ENCODE peak calls at places on chromosomes 3 and 15, in ten cellular contexts. U is SK-N-SH, A is GM12891, V is HepG2, X is H1, S is sigmoid colon, E is transverse colon, T is Panc1, Y is breast epithelium, L is GM23338. P is an unnamed sample.

GRCh38 chr3:32457971-32458471 is 44.6 kb downstream of the CMTM6 start:
- DNase-seq in U (no peak), A (no peak), V (no peak), X (no peak), S (no peak), E (no peak), T (no peak), Y (no peak), L (no peak), P (peak; percentile 71)

GRCh38 chr15:77409259-77410156 is 10.4 kb downstream of the PEAK1 start:
- DNase-seq in U (no peak), A (no peak), V (no peak), X (no peak), S (no peak), E (no peak), T (no peak), Y (no peak), L (no peak), P (no peak)

GRCh38 chr3:71006810-71007785 is 576.4 kb downstream of the FOXP1 start:
- DNase-seq in U (no peak), A (no peak), V (peak; percentile 20), X (peak; percentile 31), S (no peak), E (no peak), T (no peak), Y (no peak), L (peak; percentile 69), P (peak; percentile 75)

GRCh38 chr3:133943639-133944131 is 48.0 kb upstream of the RAB6B start:
- DNase-seq in U (no peak), A (no peak), V (no peak), X (no peak), S (peak; percentile 56), E (no peak), T (peak; percentile 54), Y (peak; percentile 79), L (no peak), P (peak; percentile 87)

GRCh38 chr15:67175643-67176071 is 78.8 kb downstream of the AAGAB start:
- DNase-seq in U (no peak), A (no peak), V (no peak), X (no peak), S (peak; percentile 83), E (peak; percentile 36), T (no peak), Y (no peak), L (no peak), P (peak; percentile 54)

GRCh38 chr15:74213858-74214284 is 11.3 kb upstream of the STRA6 start:
- DNase-seq in U (no peak), A (no peak), V (no peak), X (peak; percentile 59), S (no peak), E (no peak), T (no peak), Y (no peak), L (peak; percentile 79), P (no peak)

GRCh38 chr15:40787344-40787841 is 17.6 kb downstream of the C15orf62 start:
- DNase-seq in U (no peak), A (no peak), V (no peak), X (peak; percentile 64), S (peak; percentile 61), E (peak; percentile 85), T (no peak), Y (peak; percentile 93), L (peak; percentile 94), P (peak; percentile 71)

GRCh38 chr3:114377426-114377825 is 83.6 kb downstream of the TIGIT start:
- DNase-seq in U (no peak), A (no peak), V (no peak), X (no peak), S (no peak), E (no peak), T (no peak), Y (no peak), L (no peak), P (no peak)

GRCh38 chr15:68619303-68619698 is 40.5 kb downstream of the CORO2B start:
- DNase-seq in U (no peak), A (no peak), V (no peak), X (no peak), S (no peak), E (no peak), T (no peak), Y (no peak), L (no peak), P (no peak)

GRCh38 chr3:191329654-191330308 is 545 bp downstream of the UTS2B start:
- DNase-seq in U (no peak), A (peak; percentile 23), V (peak; percentile 29), X (no peak), S (peak; percentile 69), E (peak; percentile 69), T (no peak), Y (peak; percentile 26), L (peak; percentile 71), P (peak; percentile 73)

GRCh38 chr3:105154692-105155091 is 212.0 kb upstream of the ALCAM start:
- DNase-seq in U (no peak), A (no peak), V (no peak), X (no peak), S (no peak), E (no peak), T (no peak), Y (no peak), L (no peak), P (no peak)
- TF ChIP-seq POLR2AphosphoS5 in U (no peak), A (no peak), V (no peak), X (no peak), S (no peak), E (no peak), T (no peak), Y (no peak), L (no peak), P (no peak)

DNA sequence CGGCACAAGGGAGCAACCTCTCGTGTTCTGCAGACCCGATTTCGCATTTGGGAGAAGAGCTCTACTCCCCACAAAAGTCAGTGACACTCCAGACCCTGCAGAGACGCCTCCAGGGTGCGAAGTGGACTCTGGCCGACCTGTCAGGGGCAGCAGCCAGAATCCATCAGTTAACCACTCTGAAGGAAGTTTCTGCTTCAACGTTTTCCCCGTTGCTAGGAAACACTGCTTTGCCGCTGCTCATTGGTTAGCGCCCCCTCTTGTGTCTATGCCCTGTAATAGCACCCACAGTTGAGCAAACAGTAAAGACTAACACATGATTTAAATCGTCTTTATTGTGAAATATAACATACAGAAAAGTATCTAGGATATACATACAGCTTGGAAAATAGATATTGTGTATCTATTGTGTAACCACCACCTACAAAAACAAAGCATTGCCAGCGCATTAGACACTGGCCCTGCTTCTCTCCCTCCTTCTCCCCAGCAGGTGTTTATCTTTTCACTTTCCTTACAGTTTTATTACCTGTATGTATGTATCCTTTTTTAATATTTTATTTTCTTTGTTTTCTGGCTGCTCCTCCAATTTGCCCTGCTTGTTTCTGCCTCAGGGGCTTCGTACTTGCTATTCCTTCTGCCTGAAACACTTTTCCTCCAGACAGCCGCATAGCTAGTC is 38.9 kb downstream of the TMEM40 start:
- DNase-seq in U (peak; percentile 82), A (peak; percentile 55), V (peak; percentile 84), X (peak; percentile 27), S (peak; percentile 89), E (peak; percentile 78), T (peak; percentile 57), Y (peak; percentile 68), L (peak; percentile 94), P (peak; percentile 85)
- TF ChIP-seq POLR2AphosphoS5 in U (no peak), A (no peak), V (no peak), X (no peak), S (no peak), E (no peak), T (no peak), Y (no peak), L (no peak), P (no peak)

DNA sequence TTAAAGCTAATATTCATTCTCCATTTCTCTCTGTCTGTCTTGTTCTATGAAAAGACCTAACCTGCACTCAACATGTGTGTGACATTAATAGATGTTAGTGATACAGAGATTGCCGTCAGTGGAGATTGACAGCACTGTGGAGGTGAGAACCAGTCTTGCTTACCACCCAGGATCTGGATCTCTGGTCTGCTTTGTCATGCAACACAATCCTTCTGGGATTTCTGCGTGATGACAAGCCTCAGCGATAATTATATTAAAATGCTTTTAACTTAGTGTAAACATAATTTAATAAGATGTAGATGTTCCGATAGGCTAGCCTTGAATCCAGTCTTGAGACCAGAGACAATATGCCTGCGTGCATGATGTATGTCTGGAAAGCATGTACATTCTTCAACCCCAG is 262.0 kb upstream of the ZNF717 start:
- DNase-seq in U (peak; percentile 39), A (no peak), V (no peak), X (no peak), S (no peak), E (no peak), T (no peak), Y (no peak), L (no peak), P (no peak)
- TF ChIP-seq POLR2AphosphoS5 in U (no peak), A (no peak), V (no peak), X (no peak), S (no peak), E (no peak), T (no peak), Y (no peak), L (no peak), P (no peak)

GRCh38 chr3:65946438-65946837 is 92.3 kb downstream of the MAGI1 start:
- DNase-seq in U (no peak), A (no peak), V (no peak), X (no peak), S (no peak), E (no peak), T (no peak), Y (peak; percentile 72), L (no peak), P (peak; percentile 56)

GRCh38 chr3:65950340-65951326 is 88.1 kb downstream of the MAGI1 start:
- DNase-seq in U (no peak), A (no peak), V (no peak), X (peak; percentile 47), S (no peak), E (no peak), T (no peak), Y (no peak), L (peak; percentile 91), P (no peak)

GRCh38 chr3:65945953-65946352 is 92.8 kb downstream of the MAGI1 start:
- DNase-seq in U (no peak), A (no peak), V (no peak), X (no peak), S (no peak), E (no peak), T (no peak), Y (no peak), L (no peak), P (no peak)

GRCh38 chr3:65951836-65952505 is 86.7 kb downstream of the MAGI1 start:
- DNase-seq in U (no peak), A (no peak), V (peak; percentile 74), X (no peak), S (no peak), E (no peak), T (no peak), Y (no peak), L (no peak), P (peak; percentile 81)

DNA sequence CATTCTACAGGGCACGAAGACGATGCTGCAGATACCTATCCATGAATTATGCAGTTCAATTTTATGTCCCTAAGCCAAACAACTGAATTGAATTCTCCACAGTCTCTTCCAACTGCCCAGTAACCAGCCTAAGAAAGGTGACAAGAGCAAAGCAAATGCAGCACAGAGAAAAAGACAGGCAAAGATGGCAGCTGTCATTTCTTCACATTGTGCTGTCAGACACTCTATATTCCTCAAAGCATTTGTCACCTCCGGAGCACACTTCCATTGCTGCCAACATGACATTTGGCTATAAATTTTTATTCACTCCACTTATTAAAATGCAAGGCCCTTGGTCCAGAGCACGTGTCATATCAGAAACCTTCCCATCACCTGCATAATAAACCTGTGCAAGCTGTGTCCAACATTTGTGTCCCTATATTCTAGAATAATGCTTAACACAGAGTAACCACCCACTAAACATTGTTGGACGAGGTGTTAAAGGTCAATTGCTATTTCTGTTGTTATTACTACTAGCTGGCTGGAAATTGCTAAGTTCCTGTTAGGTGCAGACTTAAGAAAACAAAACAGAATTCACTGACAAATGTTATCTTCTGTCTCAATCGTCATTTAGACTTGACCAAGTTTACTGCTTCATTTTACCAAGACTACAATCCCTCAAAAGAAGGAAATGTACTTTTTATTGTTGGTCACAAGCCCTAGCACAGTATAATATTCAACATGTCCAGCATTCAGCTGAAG is 89.7 kb downstream of the MAGI1 start:
- DNase-seq in U (no peak), A (no peak), V (no peak), X (no peak), S (no peak), E (no peak), T (no peak), Y (no peak), L (no peak), P (peak; percentile 90)
- TF ChIP-seq POLR2AphosphoS5 in U (no peak), A (no peak), V (no peak), X (no peak), S (no peak), E (no peak), T (no peak), Y (no peak), L (no peak), P (peak; percentile 44)